ENCODE peak calls at places on chromosome 21, in five cellular contexts. I is adrenal gland, T is uterus, C is suprapubic skin, D is fibroblast of lung. L is an unnamed sample. For H3K27me3, the result is how much of the 10 kb centered on the place peaks cover.

GRCh38 chr21:31780944-31781343 is 49.0 kb upstream of the SCAF4 start:
- DNase-seq in T (no peak), C (no peak), D (no peak), I (no peak), L (peak)

GRCh38 chr21:14841511-14842472 is 223.0 kb downstream of the NRIP1 start:
- DNase-seq in C (no peak), D (no peak), I (no peak), T (no peak), L (no peak)

GRCh38 chr21:32371913-32372314 is 20.9 kb downstream of the URB1 start:
- DNase-seq in C (no peak), D (peak), T (peak), I (peak), L (no peak)

GRCh38 chr21:28731700-28732321 is 260.9 kb downstream of the LTN1 start:
- DNase-seq in I (no peak), C (no peak), T (no peak), D (no peak), L (no peak)

GRCh38 chr21:26115899-26116298 is 54.7 kb downstream of the APP start:
- DNase-seq in D (peak), I (no peak), T (no peak), C (no peak), L (peak)

GRCh38 chr21:42056996-42057689 is 14.0 kb upstream of the UMODL1 start:
- DNase-seq in D (peak), T (no peak), C (no peak), I (no peak), L (no peak)

GRCh38 chr21:23394458-23394857 is 2212.8 kb downstream of the MRPL39 start:
- DNase-seq in T (no peak), I (no peak), C (no peak), D (no peak), L (no peak)

GRCh38 chr21:41932191-41932575 is 21.6 kb downstream of the C2CD2 start:
- DNase-seq in T (no peak), I (peak), D (peak), C (no peak), L (no peak)

GRCh38 chr21:10272216-10272615 is 249.2 kb upstream of the TPTE start:
- DNase-seq in I (no peak), C (peak), D (no peak), T (no peak), L (no peak)

GRCh38 chr21:15823486-15824150 is 93.8 kb downstream of the USP25 start:
- DNase-seq in I (no peak), T (no peak), D (no peak), C (no peak), L (no peak)

GRCh38 chr21:34183331-34183928 is 110.1 kb downstream of the MRPS6 start:
- DNase-seq in D (no peak), T (no peak), C (no peak), I (no peak), L (no peak)

GRCh38 chr21:36550761-36551160 is 70.8 kb upstream of the CLDN14 start:
- DNase-seq in T (no peak), I (peak), D (no peak), C (no peak), L (no peak)

GRCh38 chr21:39204134-39204533 is 20.9 kb upstream of the PSMG1 start:
- DNase-seq in C (no peak), T (no peak), I (no peak), D (no peak), L (no peak)

GRCh38 chr21:17572431-17572830 is 40.3 kb downstream of the BTG3 start:
- DNase-seq in D (no peak), T (no peak), I (no peak), C (no peak), L (no peak)

GRCh38 chr21:20739421-20739820 is 258.8 kb upstream of the NCAM2 start:
- DNase-seq in I (no peak), T (no peak), D (no peak), C (no peak), L (no peak)

GRCh38 chr21:42083361-42083690 is 12.2 kb downstream of the UMODL1 start:
- DNase-seq in T (no peak), C (no peak), I (no peak), D (no peak), L (no peak)

GRCh38 chr21:39763282-39763970 is 18.4 kb downstream of the IGSF5 start:
- DNase-seq in T (no peak), D (peak), C (no peak), I (no peak), L (peak)

GRCh38 chr21:33490991-33491372 is 534 bp downstream of the DNAJC28 start:
- DNase-seq in I (no peak), D (peak), T (no peak), C (no peak), L (no peak)

GRCh38 chr21:42777757-42778344 is 101.5 kb downstream of the WDR4 start:
- DNase-seq in T (no peak), D (no peak), I (no peak), C (no peak), L (no peak)

GRCh38 chr21:39175154-39175553 is 8.1 kb downstream of the PSMG1 start:
- DNase-seq in C (no peak), I (no peak), T (no peak), D (no peak), L (no peak)

GRCh38 chr21:39064325-39065012 is 118.8 kb downstream of the PSMG1 start:
- DNase-seq in D (no peak), C (no peak), I (no peak), T (no peak), L (no peak)

GRCh38 chr21:21722736-21723135 is 724.5 kb downstream of the NCAM2 start:
- DNase-seq in C (no peak), I (no peak), T (no peak), D (peak), L (no peak)

GRCh38 chr21:16536661-16537359 is 807.0 kb downstream of the USP25 start:
- DNase-seq in C (no peak), T (no peak), I (no peak), D (peak), L (peak)

GRCh38 chr21:15679630-15680029 is 50.2 kb upstream of the USP25 start:
- DNase-seq in T (no peak), D (no peak), C (no peak), I (no peak), L (no peak)

GRCh38 chr21:40129809-40130208 is 262.6 kb downstream of the PCP4 start:
- DNase-seq in T (no peak), I (no peak), C (no peak), D (no peak), L (no peak)

GRCh38 chr21:41250519-41250918 is 66.1 kb upstream of the FAM3B start:
- DNase-seq in I (no peak), D (peak), C (no peak), T (no peak), L (no peak)

GRCh38 chr21:42539342-42539741 is 25.7 kb downstream of the SLC37A1 start:
- DNase-seq in C (no peak), T (no peak), I (no peak), D (no peak), L (no peak)

GRCh38 chr21:41137401-41137800 is 30.6 kb upstream of the BACE2 start:
- DNase-seq in I (no peak), T (no peak), D (no peak), C (no peak), L (no peak)

GRCh38 chr21:32143222-32143939 is 135.5 kb downstream of the MIS18A start:
- DNase-seq in C (peak), D (peak), T (peak), I (peak), L (no peak)

GRCh38 chr21:32726742-32727477 is 903 bp downstream of the SYNJ1 start:
- DNase-seq in T (no peak), C (no peak), I (peak), D (peak), L (peak)

GRCh38 chr21:32702702-32703101 is 25.1 kb downstream of the SYNJ1 start:
- DNase-seq in T (no peak), I (no peak), D (peak), C (no peak), L (no peak)

GRCh38 chr21:25977068-25977611 is 193.4 kb downstream of the APP start:
- DNase-seq in D (no peak), I (no peak), T (no peak), C (no peak), L (no peak)

GRCh38 chr21:26194326-26194725 is 23.8 kb upstream of the APP start:
- DNase-seq in C (no peak), I (no peak), D (peak), T (no peak), L (no peak)

GRCh38 chr21:14046401-14046800 is 164.4 kb downstream of the LIPI start:
- DNase-seq in C (no peak), D (peak), T (no peak), I (no peak), L (no peak)

GRCh38 chr21:41369915-41370839 is 8.3 kb downstream of the MX2 start:
- DNase-seq in D (no peak), T (no peak), I (no peak), C (peak), L (no peak)

GRCh38 chr21:18153063-18153462 is 91.6 kb upstream of the CHODL start:
- DNase-seq in T (no peak), I (no peak), D (no peak), C (no peak), L (peak)

GRCh38 chr21:18041012-18041411 is 203.6 kb upstream of the CHODL start:
- DNase-seq in I (no peak), T (no peak), D (no peak), C (no peak), L (peak)

GRCh38 chr21:29056538-29057050 is 16.9 kb downstream of the CCT8 start:
- DNase-seq in T (no peak), C (no peak), D (peak), I (no peak), L (no peak)

GRCh38 chr21:27721675-27722074 is 754.8 kb upstream of the ADAMTS5 start:
- DNase-seq in D (no peak), I (no peak), C (no peak), T (no peak), L (no peak)
- H3K27ac ChIP-seq in D (no peak), I (no peak), C (no peak), T (no peak), L (no peak)

DNA sequence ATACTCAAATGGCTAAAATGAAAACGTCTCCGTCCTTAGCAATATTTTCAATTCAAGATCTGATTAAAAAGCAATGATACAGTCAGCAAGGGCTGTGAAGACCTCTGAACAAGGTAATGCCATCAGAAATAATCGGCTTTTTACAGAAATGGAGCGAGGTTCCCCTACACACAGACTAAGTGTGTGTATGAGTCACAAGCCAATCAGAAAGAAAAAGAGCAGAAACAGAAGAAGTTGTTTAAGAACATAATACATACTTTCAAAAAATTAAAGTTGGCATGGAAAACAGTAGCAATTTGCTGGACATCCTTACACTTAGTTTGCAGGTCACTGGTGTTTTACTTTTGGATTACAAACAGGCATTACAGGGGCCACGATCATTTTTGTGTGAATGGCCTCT is 349.9 kb upstream of the RUNX1 start:
- DNase-seq in T (no peak), C (no peak), I (no peak), D (peak), L (no peak)
- H3K27me3 ChIP-seq in T (under half), C (under half), I (under half), D (under half), L (under half)

GRCh38 chr21:44286716-44287632 is 1.3 kb downstream of the AIRE start:
- DNase-seq in I (no peak), D (no peak), C (no peak), T (no peak), L (no peak)
- H3K27ac ChIP-seq in I (no peak), D (no peak), C (no peak), T (no peak), L (no peak)

GRCh38 chr21:45997205-45997494 is 15.6 kb downstream of the COL6A1 start:
- DNase-seq in C (peak), T (no peak), D (no peak), I (peak), L (no peak)
- H3K27me3 ChIP-seq in C (under half), T (under half), D (under half), I (under half), L (under half)

DNA sequence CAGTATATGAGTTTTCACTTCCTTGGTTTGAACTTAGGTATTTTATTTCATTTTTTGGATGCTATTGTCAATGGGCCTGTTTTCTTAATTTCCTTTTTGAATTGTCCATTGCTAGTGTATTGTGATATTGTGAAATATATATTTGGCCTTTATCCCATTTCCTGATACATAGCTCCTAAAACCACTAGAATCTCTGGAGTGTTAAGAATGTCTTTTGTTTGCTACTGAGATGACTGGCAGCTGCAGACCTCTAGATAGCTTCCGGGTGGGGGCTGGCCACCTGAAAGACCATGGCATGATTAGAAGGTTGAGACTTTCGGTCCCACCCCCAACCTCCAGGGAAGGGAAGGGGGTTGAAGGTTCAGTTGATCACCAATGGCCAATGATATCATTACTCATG is 245.4 kb downstream of the KCNJ6 start:
- DNase-seq in T (no peak), C (no peak), I (no peak), D (peak), L (no peak)
- H3K27ac ChIP-seq in T (no peak), C (no peak), I (no peak), D (no peak), L (no peak)